ENCODE peak calls at places on chromosome 4, in seven cellular contexts. F is OCI-LY7; I is GM23248; X is esophagus muscularis mucosa; U is naive thymus-derived CD4-positive, alpha-beta T cell; V is pancreas; T is DND-41. R is an unnamed sample.
A peak's percentile ranks its signal among the peaks of the same experiment; 100 is the strongest.

GRCh38 chr4:141169391-141169790 is 36.1 kb upstream of the RNF150 start:
- DNase-seq in U (no peak), V (no peak), I (no peak), F (no peak), X (no peak), T (no peak), R (no peak)

GRCh38 chr4:40940317-40940720 is 190.6 kb downstream of the NSUN7 start:
- DNase-seq in X (no peak), T (no peak), F (no peak), U (no peak), I (peak; percentile 12), V (no peak), R (no peak)

GRCh38 chr4:167234388-167234881 is at the start of gene SPOCK3:
- DNase-seq in I (peak; percentile 40), F (no peak), T (no peak), X (no peak), V (peak; percentile 5), U (no peak), R (peak; percentile 70)

GRCh38 chr4:105135746-105136145 is 10.9 kb upstream of the TET2 start:
- DNase-seq in U (no peak), I (no peak), V (no peak), X (no peak), F (no peak), T (no peak), R (no peak)

GRCh38 chr4:127632420-127633403 is at the start of gene INTU:
- DNase-seq in F (no peak), T (no peak), V (peak; percentile 93), I (peak; percentile 99), X (peak; percentile 98), U (no peak), R (peak; percentile 95)

GRCh38 chr4:44210750-44211149 is 237.9 kb downstream of the KCTD8 start:
- DNase-seq in V (no peak), F (no peak), T (no peak), I (no peak), X (no peak), U (no peak), R (no peak)

GRCh38 chr4:69517674-69518073 is 22.0 kb upstream of the UGT2B4 start:
- DNase-seq in V (no peak), U (no peak), I (no peak), T (no peak), F (no peak), X (no peak), R (no peak)

GRCh38 chr4:67922697-67923096 is 38.9 kb upstream of the TMPRSS11D start:
- DNase-seq in F (no peak), I (peak; percentile 47), T (no peak), X (no peak), V (no peak), U (no peak), R (no peak)

GRCh38 chr4:136713140-136713539 is 819.2 kb downstream of the PCDH18 start:
- DNase-seq in V (no peak), I (peak; percentile 4), X (no peak), U (no peak), F (no peak), T (peak; percentile 36), R (no peak)

DNA sequence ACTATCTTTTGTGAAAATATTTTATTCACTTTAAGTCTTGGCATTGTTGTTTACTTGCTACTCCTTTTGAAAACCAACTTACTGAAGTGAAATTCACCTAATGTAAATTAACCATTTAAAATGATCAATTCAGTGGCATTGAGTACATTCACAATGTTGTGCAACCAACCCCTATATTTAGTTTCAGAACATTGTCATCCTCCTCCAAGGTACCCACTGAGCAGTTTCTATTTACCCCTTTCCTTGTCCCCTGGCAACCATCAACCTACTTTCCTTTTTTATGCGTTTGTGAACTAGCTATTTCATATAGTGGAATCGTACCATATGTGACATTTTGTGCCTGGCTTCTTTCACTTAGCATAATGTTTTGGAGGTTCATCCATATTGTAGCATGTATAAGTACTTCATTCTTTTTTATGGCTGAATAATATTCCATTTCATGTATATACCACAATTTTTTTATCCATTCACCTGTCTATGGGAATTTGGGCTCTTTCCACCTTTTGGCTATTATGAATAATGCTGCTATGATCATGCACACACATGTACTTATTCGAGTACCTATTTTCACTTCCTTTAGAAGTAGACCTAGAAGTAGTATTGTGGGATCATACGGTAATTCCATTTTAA is 85.0 kb downstream of the WWC2 start:
- DNase-seq in U (no peak), I (no peak), T (no peak), F (no peak), X (no peak), V (no peak), R (no peak)
- H3K4me1 ChIP-seq in U (no peaks in the 10 kb centered on the region), I (peaks cover 25% of the 10 kb centered on the region), T (no peaks in the 10 kb centered on the region), F (no peaks in the 10 kb centered on the region), X (peaks cover 12% of the 10 kb centered on the region), V (no peaks in the 10 kb centered on the region), R (peaks cover 3% of the 10 kb centered on the region)

GRCh38 chr4:157702821-157703220 is 470.0 kb downstream of the GASK1B start:
- DNase-seq in F (no peak), T (no peak), U (no peak), I (no peak), V (no peak), X (no peak), R (no peak)

GRCh38 chr4:157701695-157701994 is 471.2 kb downstream of the GASK1B start:
- DNase-seq in V (no peak), X (no peak), T (no peak), F (no peak), I (no peak), U (no peak), R (no peak)

GRCh38 chr4:157700898-157701694 is 471.7 kb downstream of the GASK1B start:
- DNase-seq in F (no peak), I (no peak), T (no peak), X (no peak), V (no peak), U (no peak), R (no peak)

DNA sequence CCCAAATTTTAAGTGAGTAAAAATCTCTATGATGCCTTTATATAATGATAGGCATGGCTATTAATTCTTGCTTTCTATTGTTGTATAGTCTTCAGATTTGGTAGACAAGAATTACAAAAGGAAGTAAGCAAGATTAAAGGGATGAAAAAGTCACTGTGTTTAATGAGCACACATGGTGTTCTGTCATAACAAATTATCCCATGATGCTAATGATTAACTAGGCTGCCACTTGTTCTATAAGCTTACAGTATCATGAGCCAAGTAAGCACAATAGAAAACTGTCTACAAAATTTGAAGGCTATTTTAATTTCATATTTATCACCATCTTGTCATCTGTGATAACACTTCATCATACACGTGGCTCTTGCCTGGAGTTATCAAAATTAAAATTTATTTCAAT is 466.7 kb downstream of the GASK1B start:
- DNase-seq in V (no peak), X (no peak), I (no peak), F (no peak), U (no peak), T (no peak), R (no peak)
- H3K4me1 ChIP-seq in V (peaks cover 13% of the 10 kb centered on the region), X (no peaks in the 10 kb centered on the region), I (no peaks in the 10 kb centered on the region), F (no peaks in the 10 kb centered on the region), U (no peaks in the 10 kb centered on the region), T (no peaks in the 10 kb centered on the region), R (no peaks in the 10 kb centered on the region)

DNA sequence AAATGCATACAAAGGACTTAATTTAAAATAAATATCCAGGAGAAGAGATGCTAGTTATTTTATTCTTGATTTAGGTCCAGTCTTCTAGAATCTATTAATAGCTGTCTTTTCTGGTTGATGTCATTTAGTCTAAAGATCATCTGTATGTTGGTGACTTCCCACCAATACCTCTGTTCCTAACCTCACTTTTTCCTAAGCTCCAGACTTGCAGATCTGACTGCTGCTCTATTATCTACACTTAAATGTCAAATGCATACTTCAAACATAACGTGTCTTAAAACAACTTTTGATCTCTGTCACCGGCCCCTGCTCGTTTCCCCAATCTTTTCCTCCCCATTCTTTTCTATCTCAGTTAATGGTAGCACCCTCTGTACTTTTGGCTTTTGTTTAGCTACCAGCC is 133.3 kb downstream of the STIM2 start:
- DNase-seq in V (no peak), X (no peak), I (no peak), U (no peak), T (no peak), F (no peak), R (no peak)
- H3K4me1 ChIP-seq in V (peaks cover 11% of the 10 kb centered on the region), X (peaks cover 21% of the 10 kb centered on the region), I (peaks cover 13% of the 10 kb centered on the region), U (peaks cover 11% of the 10 kb centered on the region), T (no peaks in the 10 kb centered on the region), F (peaks cover 59% of the 10 kb centered on the region), R (peaks cover 16% of the 10 kb centered on the region)

DNA sequence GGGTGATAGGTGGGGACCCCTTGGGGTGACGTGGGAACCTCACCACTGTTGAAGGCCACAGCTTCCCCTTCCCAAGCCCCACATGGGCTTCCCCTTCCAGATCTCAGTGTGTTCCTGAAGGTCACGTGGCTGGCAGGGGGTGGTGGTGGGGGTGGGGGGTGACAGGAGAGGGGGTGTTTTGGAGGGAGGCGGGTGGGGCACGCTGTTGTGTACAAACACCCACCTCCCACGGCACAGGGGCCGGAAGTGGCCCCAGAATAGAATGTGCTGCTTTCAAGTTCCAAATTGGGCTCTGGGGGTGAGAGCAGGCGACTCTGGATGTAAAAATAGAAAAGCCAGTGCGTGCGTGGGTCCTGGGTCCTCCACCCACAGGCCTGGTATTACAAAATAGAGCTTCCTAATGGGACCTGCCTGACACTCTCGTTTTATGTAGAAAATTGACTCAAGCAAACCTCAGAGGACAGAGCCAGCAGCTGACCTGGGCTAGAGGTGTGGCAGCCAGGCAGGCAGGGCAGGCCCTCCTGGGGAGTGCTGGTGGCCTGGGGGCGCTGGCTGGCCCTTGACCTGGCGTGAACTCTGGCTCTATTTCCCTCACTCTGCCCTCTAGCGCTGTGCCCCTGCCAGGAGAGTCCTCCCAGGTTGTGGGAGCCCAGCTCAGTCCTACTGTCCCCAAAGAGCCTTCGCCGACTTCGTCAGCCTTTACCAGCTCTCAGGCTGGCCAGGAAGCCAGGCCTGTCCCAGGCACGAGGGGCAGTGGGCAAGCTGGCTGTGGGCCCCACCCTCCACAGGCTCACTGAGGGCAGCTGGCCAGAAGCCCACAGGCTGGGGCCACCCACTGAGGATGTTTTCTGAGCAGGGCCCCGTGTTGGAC is 5.4 kb upstream of the SH3BP2 start:
- DNase-seq in U (no peak), F (peak; percentile 72), T (no peak), X (no peak), I (no peak), V (no peak), R (peak; percentile 75)
- H3K4me1 ChIP-seq in U (peaks cover 25% of the 10 kb centered on the region), F (peaks cover 37% of the 10 kb centered on the region), T (peaks cover 5% of the 10 kb centered on the region), X (peaks cover 34% of the 10 kb centered on the region), I (no peaks in the 10 kb centered on the region), V (no peaks in the 10 kb centered on the region), R (peaks cover 28% of the 10 kb centered on the region)

DNA sequence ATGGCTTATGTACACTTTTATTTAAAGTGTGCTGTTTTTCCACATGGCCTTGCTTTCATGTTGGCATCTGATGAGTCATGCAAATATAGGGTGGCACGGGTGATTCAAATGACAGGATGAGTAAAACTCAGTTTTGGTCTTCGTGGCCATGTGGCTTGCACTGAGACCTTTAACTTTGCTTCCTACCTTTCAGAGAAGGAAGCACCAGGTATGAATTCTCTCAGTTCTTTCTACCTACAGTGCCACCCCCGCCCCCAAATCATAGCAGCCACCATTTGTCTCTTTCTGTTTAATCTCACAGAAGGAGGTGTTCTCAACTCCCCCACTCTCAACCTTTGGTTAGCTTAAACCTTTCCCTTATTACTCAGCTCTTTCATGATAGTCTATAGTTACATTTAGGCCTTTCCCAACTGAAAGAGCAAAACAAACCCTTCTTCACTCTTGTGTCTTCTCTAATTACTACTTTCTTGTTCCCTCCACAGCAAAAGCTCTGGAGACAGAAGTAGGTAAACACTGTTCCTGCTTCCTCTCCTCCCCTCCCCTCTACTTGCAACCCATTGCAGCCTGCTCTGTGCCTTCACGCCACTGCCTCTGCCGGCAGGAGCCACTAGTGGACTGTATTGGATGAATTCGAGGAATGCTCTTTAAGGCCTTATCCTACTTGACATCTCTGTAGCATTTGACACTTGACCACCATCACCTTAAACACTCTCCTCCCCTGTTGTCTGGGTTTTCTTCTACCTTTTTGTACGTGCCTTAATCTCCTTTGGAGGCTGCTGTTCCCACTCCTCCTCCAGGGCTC is 123.7 kb downstream of the AFF1 start:
- DNase-seq in V (no peak), T (no peak), X (peak; percentile 84), U (no peak), F (no peak), I (peak; percentile 51), R (peak; percentile 71)
- H3K4me1 ChIP-seq in V (peaks cover 58% of the 10 kb centered on the region), T (no peaks in the 10 kb centered on the region), X (peaks cover 77% of the 10 kb centered on the region), U (peaks cover 5% of the 10 kb centered on the region), F (peaks cover 23% of the 10 kb centered on the region), I (peaks cover 19% of the 10 kb centered on the region), R (peaks cover 55% of the 10 kb centered on the region)

R was measured in upper lobe of right lung.